ENCODE peak calls at places on chromosomes 6 and 20, in nine cellular contexts. One of them, this sample, is unnamed.

GRCh38 chr6:162708971-162709370 is 18.6 kb downstream of the PRKN start:
- DNase-seq in ovary: no peak
- DNase-seq in GM12878: no peak
- DNase-seq in suprapubic skin: no peak
- DNase-seq in sigmoid colon: no peak
- DNase-seq in transverse colon: no peak
- DNase-seq in stomach: no peak
- DNase-seq in A549: no peak
- DNase-seq in tibial nerve: no peak
- DNase-seq in this sample: no peak

GRCh38 chr6:114172861-114173260 is 170.0 kb downstream of the HS3ST5 start:
- DNase-seq in tibial nerve: no peak
- DNase-seq in sigmoid colon: no peak
- DNase-seq in stomach: no peak
- DNase-seq in suprapubic skin: no peak
- DNase-seq in ovary: no peak
- DNase-seq in GM12878: no peak
- DNase-seq in transverse colon: no peak
- DNase-seq in A549: no peak
- DNase-seq in this sample: no peak

GRCh38 chr6:143896096-143896880 is 32.0 kb downstream of the ZC2HC1B start:
- DNase-seq in stomach: peak
- DNase-seq in GM12878: no peak
- DNase-seq in ovary: no peak
- DNase-seq in tibial nerve: no peak
- DNase-seq in suprapubic skin: no peak
- DNase-seq in A549: no peak
- DNase-seq in sigmoid colon: no peak
- DNase-seq in transverse colon: peak
- DNase-seq in this sample: no peak

GRCh38 chr6:85394853-85395538 is 54.9 kb upstream of the NT5E start:
- DNase-seq in ovary: peak
- DNase-seq in stomach: no peak
- DNase-seq in suprapubic skin: no peak
- DNase-seq in transverse colon: no peak
- DNase-seq in A549: no peak
- DNase-seq in sigmoid colon: no peak
- DNase-seq in tibial nerve: no peak
- DNase-seq in GM12878: no peak
- DNase-seq in this sample: no peak

GRCh38 chr6:138864343-138864890 is 68.5 kb downstream of the ECT2L start:
- DNase-seq in GM12878: no peak
- DNase-seq in tibial nerve: no peak
- DNase-seq in stomach: no peak
- DNase-seq in A549: no peak
- DNase-seq in suprapubic skin: no peak
- DNase-seq in sigmoid colon: no peak
- DNase-seq in transverse colon: no peak
- DNase-seq in ovary: no peak
- DNase-seq in this sample: no peak

GRCh38 chr20:32455171-32455900 is 97.2 kb downstream of the ASXL1 start:
- DNase-seq in GM12878: no peak
- DNase-seq in stomach: no peak
- DNase-seq in transverse colon: no peak
- DNase-seq in suprapubic skin: no peak
- DNase-seq in A549: no peak
- DNase-seq in sigmoid colon: peak
- DNase-seq in tibial nerve: no peak
- DNase-seq in ovary: no peak
- DNase-seq in this sample: no peak

GRCh38 chr20:51886891-51887608 is 84.7 kb upstream of the SALL4 start:
- DNase-seq in ovary: no peak
- DNase-seq in suprapubic skin: no peak
- DNase-seq in transverse colon: no peak
- DNase-seq in A549: no peak
- DNase-seq in sigmoid colon: no peak
- DNase-seq in GM12878: no peak
- DNase-seq in tibial nerve: no peak
- DNase-seq in stomach: no peak
- DNase-seq in this sample: no peak

GRCh38 chr20:13613917-13614316 is 24.8 kb downstream of the TASP1 start:
- DNase-seq in A549: no peak
- DNase-seq in tibial nerve: no peak
- DNase-seq in sigmoid colon: no peak
- DNase-seq in stomach: no peak
- DNase-seq in transverse colon: no peak
- DNase-seq in ovary: no peak
- DNase-seq in GM12878: no peak
- DNase-seq in suprapubic skin: no peak
- DNase-seq in this sample: no peak

GRCh38 chr6:142943746-142944125 is 1.2 kb downstream of the HIVEP2 start:
- DNase-seq in A549: peak
- DNase-seq in GM12878: no peak
- DNase-seq in stomach: no peak
- DNase-seq in tibial nerve: no peak
- DNase-seq in ovary: peak
- DNase-seq in suprapubic skin: peak
- DNase-seq in sigmoid colon: no peak
- DNase-seq in transverse colon: peak
- DNase-seq in this sample: no peak

GRCh38 chr20:1894951-1895673 is at the start of gene SIRPA:
- DNase-seq in suprapubic skin: peak
- DNase-seq in stomach: peak
- DNase-seq in A549: peak
- DNase-seq in GM12878: no peak
- DNase-seq in transverse colon: peak
- DNase-seq in sigmoid colon: peak
- DNase-seq in tibial nerve: no peak
- DNase-seq in ovary: peak
- DNase-seq in this sample: peak

GRCh38 chr20:50886184-50886790 is 45.0 kb downstream of the ADNP start:
- DNase-seq in tibial nerve: no peak
- DNase-seq in sigmoid colon: no peak
- DNase-seq in stomach: no peak
- DNase-seq in suprapubic skin: no peak
- DNase-seq in transverse colon: no peak
- DNase-seq in A549: no peak
- DNase-seq in GM12878: no peak
- DNase-seq in ovary: no peak
- DNase-seq in this sample: no peak

GRCh38 chr6:128882991-128883571 is at the start of gene LAMA2:
- DNase-seq in stomach: peak
- DNase-seq in transverse colon: peak
- DNase-seq in sigmoid colon: peak
- DNase-seq in A549: no peak
- DNase-seq in ovary: peak
- DNase-seq in GM12878: no peak
- DNase-seq in suprapubic skin: peak
- DNase-seq in tibial nerve: peak
- DNase-seq in this sample: peak

GRCh38 chr20:61997372-61997771 is 68.3 kb downstream of the TAF4 start:
- DNase-seq in ovary: no peak
- DNase-seq in suprapubic skin: no peak
- DNase-seq in transverse colon: no peak
- DNase-seq in sigmoid colon: no peak
- DNase-seq in GM12878: no peak
- DNase-seq in A549: no peak
- DNase-seq in stomach: no peak
- DNase-seq in tibial nerve: no peak
- DNase-seq in this sample: no peak

GRCh38 chr20:40797425-40797824 is 108.4 kb upstream of the MAFB start:
- DNase-seq in GM12878: no peak
- DNase-seq in transverse colon: no peak
- DNase-seq in sigmoid colon: no peak
- DNase-seq in A549: peak
- DNase-seq in stomach: peak
- DNase-seq in suprapubic skin: no peak
- DNase-seq in ovary: no peak
- DNase-seq in tibial nerve: no peak
- DNase-seq in this sample: no peak

GRCh38 chr20:33753763-33754162 is 22.0 kb downstream of the ZNF341 start:
- DNase-seq in ovary: no peak
- DNase-seq in stomach: no peak
- DNase-seq in transverse colon: no peak
- DNase-seq in sigmoid colon: no peak
- DNase-seq in tibial nerve: no peak
- DNase-seq in GM12878: no peak
- DNase-seq in A549: no peak
- DNase-seq in suprapubic skin: no peak
- DNase-seq in this sample: no peak

GRCh38 chr6:83126807-83127206 is 59.3 kb downstream of the DOP1A start:
- DNase-seq in GM12878: no peak
- DNase-seq in suprapubic skin: no peak
- DNase-seq in A549: no peak
- DNase-seq in tibial nerve: no peak
- DNase-seq in ovary: no peak
- DNase-seq in transverse colon: no peak
- DNase-seq in stomach: no peak
- DNase-seq in sigmoid colon: no peak
- DNase-seq in this sample: no peak

GRCh38 chr6:150452642-150453243 is 83.9 kb downstream of the IYD start:
- DNase-seq in GM12878: no peak
- DNase-seq in transverse colon: no peak
- DNase-seq in tibial nerve: no peak
- DNase-seq in ovary: no peak
- DNase-seq in stomach: no peak
- DNase-seq in sigmoid colon: no peak
- DNase-seq in A549: no peak
- DNase-seq in suprapubic skin: no peak
- DNase-seq in this sample: no peak

GRCh38 chr6:159059099-159059498 is 14.3 kb upstream of the TAGAP start:
- DNase-seq in stomach: no peak
- DNase-seq in suprapubic skin: no peak
- DNase-seq in transverse colon: no peak
- DNase-seq in GM12878: no peak
- DNase-seq in tibial nerve: no peak
- DNase-seq in sigmoid colon: no peak
- DNase-seq in ovary: no peak
- DNase-seq in A549: no peak
- DNase-seq in this sample: no peak

GRCh38 chr20:48898210-48898609 is 23.3 kb upstream of the ARFGEF2 start:
- DNase-seq in ovary: no peak
- DNase-seq in stomach: no peak
- DNase-seq in suprapubic skin: no peak
- DNase-seq in GM12878: no peak
- DNase-seq in sigmoid colon: no peak
- DNase-seq in tibial nerve: no peak
- DNase-seq in transverse colon: no peak
- DNase-seq in A549: no peak
- DNase-seq in this sample: no peak

GRCh38 chr6:142941018-142941417 is 4.0 kb downstream of the HIVEP2 start:
- DNase-seq in suprapubic skin: no peak
- DNase-seq in stomach: no peak
- DNase-seq in sigmoid colon: no peak
- DNase-seq in A549: no peak
- DNase-seq in GM12878: no peak
- DNase-seq in transverse colon: no peak
- DNase-seq in ovary: no peak
- DNase-seq in tibial nerve: no peak
- DNase-seq in this sample: no peak

GRCh38 chr6:63278916-63279315 is 40.9 kb downstream of the LGSN start:
- DNase-seq in tibial nerve: no peak
- DNase-seq in transverse colon: no peak
- DNase-seq in suprapubic skin: no peak
- DNase-seq in sigmoid colon: no peak
- DNase-seq in GM12878: no peak
- DNase-seq in stomach: peak
- DNase-seq in ovary: no peak
- DNase-seq in A549: no peak
- DNase-seq in this sample: no peak

DNA sequence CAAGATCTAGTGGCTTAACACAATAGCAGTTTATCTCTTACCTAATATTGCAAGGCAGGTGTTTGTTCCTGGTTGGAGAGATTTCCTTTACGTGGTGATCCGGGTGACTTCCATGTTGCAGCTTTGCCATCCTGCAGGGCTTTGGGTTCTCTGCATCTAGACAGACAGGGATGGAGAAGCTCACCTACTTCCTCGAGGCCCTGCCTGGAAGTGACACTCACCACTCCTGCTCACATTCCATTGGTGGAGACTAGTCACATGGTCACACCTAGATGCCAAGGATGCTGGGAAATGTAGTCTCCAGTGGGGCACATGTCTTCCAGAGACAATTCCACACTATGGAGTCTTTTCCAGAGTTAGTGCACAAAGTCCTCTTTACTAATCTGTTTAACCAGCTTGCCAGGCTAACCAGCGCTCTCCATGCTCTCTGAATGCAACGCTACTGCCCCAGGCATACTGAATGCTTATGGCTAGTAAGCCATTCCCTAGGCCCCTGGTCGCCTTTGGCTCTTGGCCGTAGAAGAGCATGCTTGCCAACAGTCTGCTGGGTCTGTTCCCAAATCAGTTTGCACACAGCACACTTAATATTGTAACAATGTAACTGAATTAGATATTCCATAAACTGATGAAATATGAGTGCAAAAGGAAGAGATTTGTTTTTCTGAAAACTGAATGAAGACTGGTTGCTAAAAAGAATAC is 6.7 kb upstream of the KCNK15 start:
- DNase-seq in sigmoid colon: no peak
- DNase-seq in ovary: peak
- DNase-seq in GM12878: peak
- DNase-seq in transverse colon: peak
- DNase-seq in suprapubic skin: no peak
- DNase-seq in stomach: peak
- DNase-seq in A549: peak
- DNase-seq in tibial nerve: no peak
- DNase-seq in this sample: no peak
- H3K4me3 ChIP-seq in sigmoid colon: no peak
- H3K4me3 ChIP-seq in ovary: no peak
- H3K4me3 ChIP-seq in GM12878: no peak
- H3K4me3 ChIP-seq in transverse colon: no peak
- H3K4me3 ChIP-seq in suprapubic skin: no peak
- H3K4me3 ChIP-seq in stomach: no peak
- H3K4me3 ChIP-seq in A549: no peak
- H3K4me3 ChIP-seq in tibial nerve: no peak
- H3K4me3 ChIP-seq in this sample: no peak

GRCh38 chr6:35810831-35811698 is 5.9 kb downstream of the LHFPL5 start:
- DNase-seq in ovary: no peak
- DNase-seq in sigmoid colon: no peak
- DNase-seq in suprapubic skin: no peak
- DNase-seq in stomach: no peak
- DNase-seq in tibial nerve: no peak
- DNase-seq in A549: peak
- DNase-seq in GM12878: no peak
- DNase-seq in transverse colon: no peak
- DNase-seq in this sample: no peak
- TF ChIP-seq EP300 in ovary: no peak
- TF ChIP-seq EP300 in sigmoid colon: no peak
- TF ChIP-seq EP300 in suprapubic skin: no peak
- TF ChIP-seq EP300 in stomach: no peak
- TF ChIP-seq EP300 in tibial nerve: no peak
- TF ChIP-seq EP300 in A549: no peak
- TF ChIP-seq EP300 in GM12878: no peak
- TF ChIP-seq EP300 in transverse colon: no peak
- TF ChIP-seq EP300 in this sample: no peak

GRCh38 chr6:11762782-11763459 is 15.7 kb downstream of the ADTRP start:
- DNase-seq in stomach: no peak
- DNase-seq in tibial nerve: no peak
- DNase-seq in suprapubic skin: no peak
- DNase-seq in sigmoid colon: no peak
- DNase-seq in transverse colon: no peak
- DNase-seq in A549: no peak
- DNase-seq in GM12878: no peak
- DNase-seq in ovary: no peak
- DNase-seq in this sample: no peak
- H3K4me3 ChIP-seq in stomach: no peak
- H3K4me3 ChIP-seq in tibial nerve: no peak
- H3K4me3 ChIP-seq in suprapubic skin: no peak
- H3K4me3 ChIP-seq in sigmoid colon: no peak
- H3K4me3 ChIP-seq in transverse colon: no peak
- H3K4me3 ChIP-seq in A549: no peak
- H3K4me3 ChIP-seq in GM12878: no peak
- H3K4me3 ChIP-seq in ovary: no peak
- H3K4me3 ChIP-seq in this sample: no peak

GRCh38 chr6:152984387-152984872 is 1.6 kb upstream of the FBXO5 start:
- DNase-seq in ovary: no peak
- DNase-seq in tibial nerve: no peak
- DNase-seq in GM12878: peak
- DNase-seq in sigmoid colon: no peak
- DNase-seq in A549: no peak
- DNase-seq in stomach: no peak
- DNase-seq in suprapubic skin: no peak
- DNase-seq in transverse colon: no peak
- DNase-seq in this sample: no peak
- TF ChIP-seq EP300 in ovary: no peak
- TF ChIP-seq EP300 in tibial nerve: no peak
- TF ChIP-seq EP300 in GM12878: peak
- TF ChIP-seq EP300 in sigmoid colon: no peak
- TF ChIP-seq EP300 in A549: no peak
- TF ChIP-seq EP300 in stomach: no peak
- TF ChIP-seq EP300 in suprapubic skin: no peak
- TF ChIP-seq EP300 in transverse colon: no peak
- TF ChIP-seq EP300 in this sample: no peak